ENCODE peak calls at places on chromosomes 7 and 10, in eight cellular contexts. R is CD4-positive, alpha-beta T cell; M is ascending aorta; L is brain microvascular endothelial cell; X is breast epithelium; P is BE2C; E is CD8-positive, alpha-beta T cell; O is dorsolateral prefrontal cortex. W is an unnamed sample.

GRCh38 chr7:116434820-116435341 is 64.7 kb upstream of the CAV2 start:
- DNase-seq in O (no peak), M (no peak), E (no peak), P (no peak), R (no peak), L (peak; percentile 65), X (no peak), W (no peak)

GRCh38 chr7:47285860-47286491 is 295.9 kb downstream of the TNS3 start:
- DNase-seq in E (no peak), X (no peak), L (peak; percentile 63), M (no peak), R (no peak), P (peak; percentile 40), O (no peak), W (no peak)

GRCh38 chr10:48598936-48599829 is 5.7 kb downstream of the ARHGAP22 start:
- DNase-seq in X (no peak), R (no peak), L (no peak), E (no peak), M (no peak), P (no peak), O (no peak), W (no peak)

GRCh38 chr10:90229486-90229885 is 528.1 kb downstream of the KIF20B start:
- DNase-seq in L (no peak), E (no peak), P (no peak), X (no peak), M (no peak), O (no peak), R (no peak), W (no peak)

GRCh38 chr7:54860003-54860775 is 101.2 kb upstream of the SEC61G start:
- DNase-seq in X (no peak), L (peak; percentile 38), P (no peak), O (no peak), E (no peak), R (no peak), M (no peak), W (no peak)

GRCh38 chr7:76057103-76057812 is 9.4 kb downstream of the MDH2 start:
- DNase-seq in E (no peak), M (no peak), R (no peak), L (no peak), P (no peak), X (no peak), O (no peak), W (no peak)

GRCh38 chr7:120979765-120980499 is 8.6 kb upstream of the CPED1 start:
- DNase-seq in R (no peak), O (no peak), E (no peak), P (no peak), L (no peak), X (no peak), M (no peak), W (no peak)

GRCh38 chr10:29028486-29028885 is 260.4 kb upstream of the LYZL1 start:
- DNase-seq in M (no peak), X (no peak), O (no peak), R (no peak), E (no peak), P (no peak), L (no peak), W (no peak)

GRCh38 chr10:16828731-16829175 is 11.5 kb upstream of the RSU1 start:
- DNase-seq in E (no peak), R (no peak), X (no peak), L (peak; percentile 94), O (no peak), M (no peak), P (no peak), W (no peak)

GRCh38 chr10:48384699-48384982 is 78.2 kb downstream of the MAPK8 start:
- DNase-seq in O (no peak), L (no peak), X (no peak), R (no peak), P (peak; percentile 23), E (no peak), M (no peak), W (no peak)

GRCh38 chr10:7702288-7702812 is 766 bp upstream of the ITIH2 start:
- DNase-seq in R (no peak), P (no peak), X (no peak), E (no peak), L (no peak), O (no peak), M (no peak), W (no peak)

GRCh38 chr10:131167036-131167860 is 144.3 kb downstream of the TCERG1L start:
- DNase-seq in O (no peak), X (no peak), P (no peak), M (no peak), R (no peak), E (no peak), L (no peak), W (no peak)

GRCh38 chr10:35274511-35275060 is 61.7 kb upstream of the CCNY start:
- DNase-seq in E (no peak), M (no peak), L (no peak), X (no peak), R (no peak), O (no peak), P (no peak), W (no peak)

GRCh38 chr7:3928727-3929515 is 627.9 kb downstream of the SDK1 start:
- DNase-seq in R (no peak), E (no peak), P (no peak), M (no peak), L (no peak), O (no peak), X (no peak), W (no peak)

GRCh38 chr7:41116817-41117216 is 586.1 kb downstream of the INHBA start:
- DNase-seq in L (no peak), R (no peak), X (no peak), P (no peak), E (no peak), M (no peak), O (no peak), W (no peak)

GRCh38 chr7:139183878-139184338 is 47.1 kb upstream of the UBN2 start:
- DNase-seq in E (no peak), L (no peak), M (no peak), X (no peak), R (no peak), O (no peak), P (no peak), W (no peak)

GRCh38 chr7:30091431-30092386 is 43.1 kb upstream of the MTURN start:
- DNase-seq in X (no peak), P (no peak), O (no peak), E (no peak), M (no peak), R (no peak), L (no peak), W (no peak)

GRCh38 chr7:47188653-47189315 is 393.1 kb downstream of the TNS3 start:
- DNase-seq in E (no peak), L (no peak), P (no peak), O (no peak), X (no peak), R (no peak), M (no peak), W (no peak)

GRCh38 chr7:158821173-158822021 is 7.9 kb downstream of the ESYT2 start:
- DNase-seq in R (no peak), O (no peak), E (peak; percentile 31), M (no peak), L (peak; percentile 79), X (no peak), P (no peak), W (no peak)

GRCh38 chr10:100072514-100072913 is 9.2 kb downstream of the CPN1 start:
- DNase-seq in X (no peak), O (no peak), E (no peak), P (no peak), R (no peak), L (no peak), M (no peak), W (no peak)

GRCh38 chr10:126892150-126892872 is 12.9 kb upstream of the DOCK1 start:
- DNase-seq in O (no peak), X (no peak), P (no peak), R (no peak), E (no peak), L (no peak), M (no peak), W (no peak)

GRCh38 chr10:77774940-77775391 is 137.4 kb upstream of the KCNMA1 start:
- DNase-seq in E (no peak), R (no peak), O (no peak), M (no peak), P (no peak), L (peak; percentile 12), X (peak; percentile 15), W (no peak)

DNA sequence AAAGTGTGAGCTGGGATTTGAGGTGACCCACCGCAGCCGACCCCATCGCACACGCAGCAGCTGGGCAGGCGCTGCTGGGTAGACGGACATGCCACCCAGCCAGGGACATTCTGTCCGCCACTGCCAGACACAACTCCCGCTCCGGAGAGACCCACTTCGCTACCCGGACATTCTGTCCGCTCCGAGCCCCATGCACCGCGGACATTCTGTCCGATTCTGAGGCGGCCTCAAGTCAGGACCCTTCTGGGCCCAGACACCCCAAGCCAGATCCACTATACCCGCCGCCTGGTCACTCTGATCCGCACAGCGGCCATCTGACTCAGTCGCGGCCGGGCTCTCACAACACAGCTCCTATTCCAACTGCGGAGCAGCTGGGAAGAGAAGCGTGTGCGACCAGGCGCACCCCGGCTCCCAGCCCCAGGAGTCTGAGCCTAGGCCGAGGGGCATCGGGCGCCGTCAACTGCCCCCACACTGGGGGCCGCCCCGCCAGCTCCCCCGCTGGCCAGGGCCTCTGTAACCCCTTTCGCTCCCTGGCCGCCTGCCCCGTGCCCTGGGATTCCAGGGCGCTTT is 760 bp downstream of the PITX3 start:
- DNase-seq in P (no peak), O (no peak), E (no peak), R (no peak), L (no peak), X (no peak), M (no peak), W (no peak)
- H3K27me3 ChIP-seq in P (no peaks in the 10 kb centered on the region), O (peaks cover 12% of the 10 kb centered on the region), E (peaks cover 10% of the 10 kb centered on the region), R (peaks cover 28% of the 10 kb centered on the region), L (peaks cover 7% of the 10 kb centered on the region), X (no peaks in the 10 kb centered on the region), M (no peaks in the 10 kb centered on the region), W (no peaks in the 10 kb centered on the region)

GRCh38 chr10:69952801-69953200 is 99.8 kb upstream of the MACROH2A2 start:
- DNase-seq in R (no peak), P (no peak), O (no peak), E (no peak), M (no peak), L (no peak), X (no peak), W (no peak)
- TF ChIP-seq CTCF in R (no peak), P (no peak), O (no peak), E (no peak), M (no peak), L (no peak), X (no peak), W (no peak)

DNA sequence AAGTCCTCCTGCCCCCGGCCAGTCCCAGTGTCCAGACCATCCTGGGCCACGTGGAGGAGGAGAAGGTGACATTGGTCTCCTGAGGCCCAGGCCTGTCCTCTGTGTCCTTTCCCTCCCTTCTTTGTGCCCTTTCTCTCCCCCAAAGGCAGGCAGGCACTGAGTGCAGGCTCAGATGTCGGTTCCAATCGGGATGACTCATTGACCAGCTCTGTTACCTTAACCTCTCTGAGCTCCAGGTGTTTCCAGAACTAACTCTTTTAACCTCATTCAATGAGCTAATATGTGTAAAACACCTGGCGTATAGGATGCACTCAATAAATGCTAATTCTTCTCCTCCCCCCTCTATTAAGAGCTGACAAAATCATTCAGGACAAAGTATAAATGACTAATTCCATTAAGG is 25.7 kb downstream of the MACROH2A2 start:
- DNase-seq in L (no peak), O (no peak), E (no peak), R (no peak), X (no peak), M (no peak), P (no peak), W (no peak)
- H3K27me3 ChIP-seq in L (no peaks in the 10 kb centered on the region), O (no peaks in the 10 kb centered on the region), E (no peaks in the 10 kb centered on the region), R (no peaks in the 10 kb centered on the region), X (no peaks in the 10 kb centered on the region), M (no peaks in the 10 kb centered on the region), P (no peaks in the 10 kb centered on the region), W (no peaks in the 10 kb centered on the region)

GRCh38 chr10:54985732-54986131 is 184.7 kb upstream of the PCDH15 start:
- DNase-seq in E (no peak), P (no peak), L (no peak), O (no peak), X (no peak), R (no peak), M (no peak), W (no peak)
- TF ChIP-seq CTCF in E (no peak), P (peak; percentile 48), L (no peak), O (peak; percentile 34), X (peak; percentile 21), R (no peak), M (no peak), W (no peak)

W was measured in GM06990.